ENCODE peak calls at places on chromosomes 5 and 9, in ten cellular contexts. One of them, this sample, is unnamed.

GRCh38 chr9:22257026-22257425 is 189.6 kb upstream of the DMRTA1 start:
- DNase-seq in Calu3: no peak
- DNase-seq in cardiac fibroblast: no peak
- DNase-seq in memory B cell: no peak
- DNase-seq in endothelial cell: no peak
- DNase-seq in fibroblast of mammary gland: no peak
- DNase-seq in NCI-H2081: no peak
- DNase-seq in neuronal stem cell: no peak
- DNase-seq in fibroblast of lung: no peak
- DNase-seq in NCI-H2107: no peak
- DNase-seq in this sample: no peak

GRCh38 chr5:132095745-132096084 is 22.1 kb downstream of the CSF2 start:
- DNase-seq in NCI-H2107: no peak
- DNase-seq in Calu3: no peak
- DNase-seq in neuronal stem cell: no peak
- DNase-seq in cardiac fibroblast: no peak
- DNase-seq in NCI-H2081: no peak
- DNase-seq in memory B cell: no peak
- DNase-seq in fibroblast of mammary gland: no peak
- DNase-seq in fibroblast of lung: no peak
- DNase-seq in endothelial cell: no peak
- DNase-seq in this sample: no peak

GRCh38 chr5:87020099-87020934 is 247.4 kb upstream of the RASA1 start:
- DNase-seq in fibroblast of lung: peak; percentile 28
- DNase-seq in Calu3: peak; percentile 67
- DNase-seq in NCI-H2081: no peak
- DNase-seq in memory B cell: no peak
- DNase-seq in NCI-H2107: no peak
- DNase-seq in endothelial cell: no peak
- DNase-seq in neuronal stem cell: peak; percentile 11
- DNase-seq in cardiac fibroblast: peak; percentile 35
- DNase-seq in fibroblast of mammary gland: peak; percentile 15
- DNase-seq in this sample: peak; percentile 45

GRCh38 chr5:172450861-172451695 is 3.2 kb downstream of the SH3PXD2B start:
- DNase-seq in cardiac fibroblast: peak; percentile 70
- DNase-seq in fibroblast of mammary gland: peak; percentile 68
- DNase-seq in NCI-H2081: peak; percentile 20
- DNase-seq in fibroblast of lung: peak; percentile 58
- DNase-seq in memory B cell: no peak
- DNase-seq in neuronal stem cell: no peak
- DNase-seq in endothelial cell: peak; percentile 54
- DNase-seq in NCI-H2107: no peak
- DNase-seq in Calu3: peak; percentile 63
- DNase-seq in this sample: peak; percentile 40

GRCh38 chr9:126474786-126475485 is 138.8 kb upstream of the LMX1B start:
- DNase-seq in NCI-H2107: no peak
- DNase-seq in cardiac fibroblast: no peak
- DNase-seq in neuronal stem cell: no peak
- DNase-seq in endothelial cell: no peak
- DNase-seq in Calu3: no peak
- DNase-seq in memory B cell: no peak
- DNase-seq in NCI-H2081: no peak
- DNase-seq in fibroblast of mammary gland: peak; percentile 72
- DNase-seq in fibroblast of lung: peak; percentile 28
- DNase-seq in this sample: no peak

GRCh38 chr9:112334319-112334828 is 955 bp upstream of the PTBP3 start:
- DNase-seq in memory B cell: no peak
- DNase-seq in NCI-H2107: no peak
- DNase-seq in Calu3: no peak
- DNase-seq in fibroblast of mammary gland: peak; percentile 49
- DNase-seq in endothelial cell: no peak
- DNase-seq in cardiac fibroblast: peak; percentile 46
- DNase-seq in neuronal stem cell: no peak
- DNase-seq in fibroblast of lung: peak; percentile 47
- DNase-seq in NCI-H2081: no peak
- DNase-seq in this sample: no peak

GRCh38 chr9:127347831-127348699 is 48.9 kb upstream of the SLC2A8 start:
- DNase-seq in NCI-H2081: no peak
- DNase-seq in Calu3: peak; percentile 8
- DNase-seq in endothelial cell: peak; percentile 16
- DNase-seq in fibroblast of lung: peak; percentile 81
- DNase-seq in memory B cell: no peak
- DNase-seq in neuronal stem cell: no peak
- DNase-seq in fibroblast of mammary gland: peak; percentile 77
- DNase-seq in NCI-H2107: no peak
- DNase-seq in cardiac fibroblast: peak; percentile 66
- DNase-seq in this sample: no peak

GRCh38 chr9:17131494-17131893 is 3.3 kb upstream of the CNTLN start:
- DNase-seq in Calu3: no peak
- DNase-seq in NCI-H2081: no peak
- DNase-seq in fibroblast of mammary gland: no peak
- DNase-seq in neuronal stem cell: no peak
- DNase-seq in NCI-H2107: no peak
- DNase-seq in cardiac fibroblast: no peak
- DNase-seq in fibroblast of lung: no peak
- DNase-seq in memory B cell: no peak
- DNase-seq in endothelial cell: no peak
- DNase-seq in this sample: no peak

GRCh38 chr9:124665391-124666058 is 105.6 kb downstream of the NR6A1 start:
- DNase-seq in NCI-H2081: no peak
- DNase-seq in cardiac fibroblast: no peak
- DNase-seq in endothelial cell: no peak
- DNase-seq in Calu3: peak; percentile 11
- DNase-seq in neuronal stem cell: no peak
- DNase-seq in fibroblast of mammary gland: peak; percentile 80
- DNase-seq in memory B cell: no peak
- DNase-seq in fibroblast of lung: no peak
- DNase-seq in NCI-H2107: no peak
- DNase-seq in this sample: no peak

GRCh38 chr9:72506615-72507014 is 14.8 kb upstream of the TMC1 start:
- DNase-seq in cardiac fibroblast: no peak
- DNase-seq in endothelial cell: no peak
- DNase-seq in NCI-H2081: no peak
- DNase-seq in Calu3: no peak
- DNase-seq in NCI-H2107: no peak
- DNase-seq in fibroblast of mammary gland: no peak
- DNase-seq in neuronal stem cell: no peak
- DNase-seq in fibroblast of lung: no peak
- DNase-seq in memory B cell: no peak
- DNase-seq in this sample: no peak

GRCh38 chr5:172766287-172767104 is 4.5 kb downstream of the DUSP1 start:
- DNase-seq in fibroblast of mammary gland: peak; percentile 95
- DNase-seq in NCI-H2107: no peak
- DNase-seq in fibroblast of lung: peak; percentile 94
- DNase-seq in neuronal stem cell: no peak
- DNase-seq in Calu3: no peak
- DNase-seq in cardiac fibroblast: peak; percentile 93
- DNase-seq in memory B cell: peak; percentile 37
- DNase-seq in NCI-H2081: no peak
- DNase-seq in endothelial cell: no peak
- DNase-seq in this sample: peak; percentile 70

GRCh38 chr9:37327553-37327952 is 94.9 kb upstream of the GRHPR start:
- DNase-seq in NCI-H2081: no peak
- DNase-seq in memory B cell: no peak
- DNase-seq in neuronal stem cell: no peak
- DNase-seq in fibroblast of mammary gland: no peak
- DNase-seq in endothelial cell: no peak
- DNase-seq in NCI-H2107: no peak
- DNase-seq in fibroblast of lung: no peak
- DNase-seq in Calu3: no peak
- DNase-seq in cardiac fibroblast: no peak
- DNase-seq in this sample: no peak

GRCh38 chr5:15238006-15238405 is 262.0 kb upstream of the FBXL7 start:
- DNase-seq in neuronal stem cell: no peak
- DNase-seq in endothelial cell: no peak
- DNase-seq in fibroblast of lung: no peak
- DNase-seq in memory B cell: no peak
- DNase-seq in fibroblast of mammary gland: no peak
- DNase-seq in NCI-H2107: no peak
- DNase-seq in cardiac fibroblast: no peak
- DNase-seq in NCI-H2081: no peak
- DNase-seq in Calu3: no peak
- DNase-seq in this sample: no peak

GRCh38 chr9:100160021-100160420 is 61.0 kb downstream of the INVS start:
- DNase-seq in Calu3: no peak
- DNase-seq in endothelial cell: no peak
- DNase-seq in fibroblast of mammary gland: no peak
- DNase-seq in fibroblast of lung: no peak
- DNase-seq in NCI-H2107: no peak
- DNase-seq in cardiac fibroblast: no peak
- DNase-seq in neuronal stem cell: no peak
- DNase-seq in memory B cell: no peak
- DNase-seq in NCI-H2081: no peak
- DNase-seq in this sample: no peak

GRCh38 chr9:21027295-21027694 is 4.1 kb downstream of the HACD4 start:
- DNase-seq in cardiac fibroblast: peak; percentile 2
- DNase-seq in fibroblast of mammary gland: peak; percentile 25
- DNase-seq in fibroblast of lung: peak; percentile 44
- DNase-seq in memory B cell: no peak
- DNase-seq in neuronal stem cell: no peak
- DNase-seq in NCI-H2107: no peak
- DNase-seq in Calu3: no peak
- DNase-seq in endothelial cell: no peak
- DNase-seq in NCI-H2081: no peak
- DNase-seq in this sample: no peak

GRCh38 chr5:122142480-122142879 is 13.1 kb downstream of the ZNF474 start:
- DNase-seq in endothelial cell: no peak
- DNase-seq in NCI-H2107: no peak
- DNase-seq in Calu3: no peak
- DNase-seq in fibroblast of lung: peak; percentile 17
- DNase-seq in NCI-H2081: no peak
- DNase-seq in neuronal stem cell: no peak
- DNase-seq in fibroblast of mammary gland: peak; percentile 85
- DNase-seq in cardiac fibroblast: no peak
- DNase-seq in memory B cell: no peak
- DNase-seq in this sample: no peak

GRCh38 chr9:93501406-93501805 is 48.0 kb upstream of the FAM120AOS start:
- DNase-seq in endothelial cell: no peak
- DNase-seq in cardiac fibroblast: no peak
- DNase-seq in Calu3: no peak
- DNase-seq in NCI-H2081: no peak
- DNase-seq in fibroblast of lung: peak; percentile 12
- DNase-seq in NCI-H2107: no peak
- DNase-seq in fibroblast of mammary gland: no peak
- DNase-seq in memory B cell: no peak
- DNase-seq in neuronal stem cell: no peak
- DNase-seq in this sample: no peak

GRCh38 chr9:112868956-112869594 is 21.6 kb downstream of the SLC46A2 start:
- DNase-seq in NCI-H2081: no peak
- DNase-seq in memory B cell: no peak
- DNase-seq in Calu3: no peak
- DNase-seq in NCI-H2107: no peak
- DNase-seq in neuronal stem cell: no peak
- DNase-seq in fibroblast of lung: no peak
- DNase-seq in cardiac fibroblast: no peak
- DNase-seq in endothelial cell: no peak
- DNase-seq in fibroblast of mammary gland: no peak
- DNase-seq in this sample: no peak

GRCh38 chr5:82351754-82352145 is 73.6 kb upstream of the RPS23 start:
- DNase-seq in endothelial cell: no peak
- DNase-seq in cardiac fibroblast: peak; percentile 90
- DNase-seq in fibroblast of lung: peak; percentile 90
- DNase-seq in NCI-H2107: peak; percentile 35
- DNase-seq in neuronal stem cell: peak; percentile 58
- DNase-seq in fibroblast of mammary gland: peak; percentile 85
- DNase-seq in Calu3: peak; percentile 29
- DNase-seq in NCI-H2081: peak; percentile 28
- DNase-seq in memory B cell: peak; percentile 15
- DNase-seq in this sample: no peak

GRCh38 chr9:136187683-136188586 is 17.0 kb downstream of the LHX3 start:
- DNase-seq in endothelial cell: no peak
- DNase-seq in memory B cell: no peak
- DNase-seq in neuronal stem cell: no peak
- DNase-seq in cardiac fibroblast: no peak
- DNase-seq in NCI-H2107: no peak
- DNase-seq in NCI-H2081: no peak
- DNase-seq in fibroblast of mammary gland: no peak
- DNase-seq in Calu3: no peak
- DNase-seq in fibroblast of lung: no peak
- DNase-seq in this sample: no peak

GRCh38 chr9:21506910-21507795 is 25.0 kb upstream of the IFNE start:
- DNase-seq in NCI-H2081: no peak
- DNase-seq in Calu3: peak; percentile 31
- DNase-seq in neuronal stem cell: no peak
- DNase-seq in fibroblast of mammary gland: peak; percentile 95
- DNase-seq in NCI-H2107: no peak
- DNase-seq in cardiac fibroblast: peak; percentile 92
- DNase-seq in memory B cell: no peak
- DNase-seq in fibroblast of lung: peak; percentile 92
- DNase-seq in endothelial cell: no peak
- DNase-seq in this sample: no peak

GRCh38 chr5:165258188-165258855 is 1752.9 kb downstream of the MAT2B start:
- DNase-seq in memory B cell: no peak
- DNase-seq in Calu3: no peak
- DNase-seq in neuronal stem cell: no peak
- DNase-seq in NCI-H2107: no peak
- DNase-seq in NCI-H2081: no peak
- DNase-seq in endothelial cell: no peak
- DNase-seq in fibroblast of lung: no peak
- DNase-seq in cardiac fibroblast: peak; percentile 5
- DNase-seq in fibroblast of mammary gland: no peak
- DNase-seq in this sample: no peak

GRCh38 chr5:146213210-146213838 is 9.9 kb downstream of the RBM27 start:
- DNase-seq in cardiac fibroblast: peak; percentile 26
- DNase-seq in neuronal stem cell: no peak
- DNase-seq in fibroblast of lung: peak; percentile 41
- DNase-seq in NCI-H2081: peak; percentile 10
- DNase-seq in NCI-H2107: no peak
- DNase-seq in endothelial cell: no peak
- DNase-seq in Calu3: peak; percentile 37
- DNase-seq in fibroblast of mammary gland: peak; percentile 41
- DNase-seq in memory B cell: no peak
- DNase-seq in this sample: no peak

GRCh38 chr5:101163088-101163487 is 260.0 kb upstream of the ST8SIA4 start:
- DNase-seq in endothelial cell: no peak
- DNase-seq in fibroblast of mammary gland: no peak
- DNase-seq in NCI-H2107: no peak
- DNase-seq in Calu3: no peak
- DNase-seq in cardiac fibroblast: no peak
- DNase-seq in neuronal stem cell: no peak
- DNase-seq in fibroblast of lung: no peak
- DNase-seq in NCI-H2081: no peak
- DNase-seq in memory B cell: no peak
- DNase-seq in this sample: no peak

GRCh38 chr5:129361441-129362025 is 98.6 kb upstream of the ADAMTS19 start:
- DNase-seq in neuronal stem cell: no peak
- DNase-seq in fibroblast of mammary gland: peak; percentile 47
- DNase-seq in NCI-H2081: no peak
- DNase-seq in Calu3: no peak
- DNase-seq in memory B cell: no peak
- DNase-seq in endothelial cell: no peak
- DNase-seq in NCI-H2107: no peak
- DNase-seq in cardiac fibroblast: peak; percentile 39
- DNase-seq in fibroblast of lung: peak; percentile 45
- DNase-seq in this sample: no peak

GRCh38 chr9:68981825-68982224 is 32.1 kb downstream of the PRKACG start:
- DNase-seq in endothelial cell: no peak
- DNase-seq in NCI-H2107: no peak
- DNase-seq in NCI-H2081: peak; percentile 84
- DNase-seq in neuronal stem cell: no peak
- DNase-seq in fibroblast of lung: no peak
- DNase-seq in memory B cell: no peak
- DNase-seq in cardiac fibroblast: no peak
- DNase-seq in fibroblast of mammary gland: no peak
- DNase-seq in Calu3: no peak
- DNase-seq in this sample: no peak

GRCh38 chr5:61254969-61255555 is 77.0 kb upstream of the ZSWIM6 start:
- DNase-seq in NCI-H2107: no peak
- DNase-seq in cardiac fibroblast: no peak
- DNase-seq in memory B cell: no peak
- DNase-seq in endothelial cell: no peak
- DNase-seq in fibroblast of lung: no peak
- DNase-seq in neuronal stem cell: no peak
- DNase-seq in Calu3: peak; percentile 53
- DNase-seq in NCI-H2081: no peak
- DNase-seq in fibroblast of mammary gland: no peak
- DNase-seq in this sample: no peak

GRCh38 chr5:63959177-63959982 is 2.9 kb downstream of the HTR1A start:
- DNase-seq in memory B cell: no peak
- DNase-seq in fibroblast of lung: no peak
- DNase-seq in NCI-H2107: no peak
- DNase-seq in fibroblast of mammary gland: peak; percentile 5
- DNase-seq in endothelial cell: peak; percentile 77
- DNase-seq in NCI-H2081: peak; percentile 40
- DNase-seq in Calu3: no peak
- DNase-seq in neuronal stem cell: peak; percentile 81
- DNase-seq in cardiac fibroblast: no peak
- DNase-seq in this sample: no peak

This sample was measured in substantia nigra.